ENCODE peak calls at places on chromosomes 13 and 19, in eight cellular contexts. B is AG10803, E is AG04450, W is ovary, J is MM.1S, F is left ventricle myocardium inferior, V is MCF 10A, N is neural crest cell. M is an unnamed sample.

GRCh38 chr19:14770944-14771839 is 7.2 kb downstream of the ADGRE2 start:
- DNase-seq in B (no peak), E (no peak), W (no peak), J (no peak), F (no peak), V (no peak), N (no peak), M (peak; percentile 59)

GRCh38 chr13:73535341-73535740 is 476.5 kb downstream of the KLF5 start:
- DNase-seq in B (no peak), E (no peak), W (no peak), J (no peak), F (no peak), V (no peak), N (no peak), M (no peak)

GRCh38 chr13:45049478-45049877 is 60.1 kb downstream of the GPALPP1 start:
- DNase-seq in B (no peak), E (no peak), W (no peak), J (no peak), F (no peak), V (no peak), N (no peak), M (no peak)

GRCh38 chr19:42532881-42533280 is 4.6 kb upstream of the CEACAM1 start:
- DNase-seq in B (no peak), E (no peak), W (no peak), J (no peak), F (no peak), V (no peak), N (no peak), M (peak; percentile 46)

GRCh38 chr13:35460061-35460460 is 16.4 kb downstream of the MAB21L1 start:
- DNase-seq in B (peak; percentile 13), E (no peak), W (no peak), J (no peak), F (no peak), V (no peak), N (no peak), M (no peak)

GRCh38 chr19:48415395-48415794 is 21.9 kb downstream of the GRIN2D start:
- DNase-seq in B (peak; percentile 53), E (no peak), W (peak; percentile 38), J (peak; percentile 81), F (peak; percentile 81), V (peak; percentile 85), N (no peak), M (no peak)

GRCh38 chr19:371501-372160 is 27.0 kb upstream of the MIER2 start:
- DNase-seq in B (peak; percentile 35), E (no peak), W (no peak), J (peak; percentile 18), F (no peak), V (no peak), N (no peak), M (peak; percentile 53)

GRCh38 chr13:28002886-28003698 is 14.6 kb upstream of the URAD start:
- DNase-seq in B (no peak), E (no peak), W (no peak), J (no peak), F (no peak), V (peak; percentile 16), N (no peak), M (no peak)

GRCh38 chr13:98598043-98598442 is 21.1 kb upstream of the STK24 start:
- DNase-seq in B (no peak), E (no peak), W (no peak), J (no peak), F (no peak), V (no peak), N (no peak), M (no peak)

GRCh38 chr13:101567841-101568240 is 115.4 kb downstream of the ITGBL1 start:
- DNase-seq in B (peak; percentile 18), E (no peak), W (no peak), J (no peak), F (no peak), V (no peak), N (no peak), M (no peak)

GRCh38 chr19:44789943-44790467 is 12.3 kb downstream of the CBLC start:
- DNase-seq in B (no peak), E (no peak), W (no peak), J (no peak), F (no peak), V (no peak), N (no peak), M (no peak)

GRCh38 chr19:6761053-6761676 is 6.1 kb downstream of the SH2D3A start:
- DNase-seq in B (no peak), E (no peak), W (no peak), J (peak; percentile 14), F (no peak), V (no peak), N (no peak), M (no peak)

GRCh38 chr13:24627090-24627714 is 53.0 kb upstream of the ATP12A start:
- DNase-seq in B (peak; percentile 29), E (no peak), W (no peak), J (no peak), F (no peak), V (no peak), N (peak; percentile 78), M (no peak)

GRCh38 chr13:41976491-41976890 is 15.6 kb upstream of the VWA8 start:
- DNase-seq in B (no peak), E (no peak), W (no peak), J (no peak), F (no peak), V (no peak), N (no peak), M (no peak)

GRCh38 chr13:41974262-41974900 is 13.5 kb upstream of the VWA8 start:
- DNase-seq in B (no peak), E (no peak), W (no peak), J (no peak), F (no peak), V (peak; percentile 27), N (no peak), M (no peak)

GRCh38 chr13:41970918-41971317 is 10.0 kb upstream of the VWA8 start:
- DNase-seq in B (no peak), E (no peak), W (no peak), J (no peak), F (no peak), V (no peak), N (no peak), M (no peak)

GRCh38 chr13:41971848-41972247 is 10.9 kb upstream of the VWA8 start:
- DNase-seq in B (no peak), E (no peak), W (no peak), J (no peak), F (no peak), V (no peak), N (no peak), M (no peak)

DNA sequence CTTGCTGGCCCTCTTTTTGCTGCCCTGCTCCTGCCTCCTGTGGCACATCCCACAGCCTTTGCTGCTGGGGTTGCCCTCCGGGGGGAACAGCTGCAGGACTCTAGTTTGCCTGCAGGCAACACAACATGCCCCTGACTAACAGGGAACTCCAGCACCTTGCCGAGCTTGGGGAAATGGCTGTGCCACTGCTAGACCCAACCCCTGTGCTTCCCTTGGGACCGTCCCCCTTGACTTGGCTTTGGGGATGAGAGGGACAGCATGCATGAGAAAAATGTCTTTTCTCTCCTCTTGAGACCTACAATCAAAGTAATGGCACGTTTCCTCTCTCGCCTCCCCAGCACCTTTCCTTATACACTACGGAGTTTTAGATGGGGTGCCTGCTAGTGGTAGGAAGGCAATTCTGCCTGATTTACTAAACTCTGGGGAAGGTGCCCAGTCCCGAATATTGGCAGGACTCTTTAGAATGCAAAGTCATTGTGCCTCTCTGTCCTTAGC is 12.4 kb upstream of the VWA8 start:
- DNase-seq in B (peak; percentile 19), E (no peak), W (no peak), J (no peak), F (no peak), V (no peak), N (no peak), M (no peak)
- TF ChIP-seq CTCF in B (peak; percentile 29), E (no peak), W (no peak), J (no peak), F (peak; percentile 44), V (no peak), N (no peak), M (peak; percentile 7)

GRCh38 chr13:37049810-37050209 is 9.7 kb downstream of the SUPT20H start:
- DNase-seq in B (no peak), E (no peak), W (no peak), J (no peak), F (no peak), V (no peak), N (no peak), M (no peak)
- TF ChIP-seq CTCF in B (no peak), E (peak; percentile 13), W (no peak), J (no peak), F (no peak), V (no peak), N (peak; percentile 28), M (peak; percentile 14)

DNA sequence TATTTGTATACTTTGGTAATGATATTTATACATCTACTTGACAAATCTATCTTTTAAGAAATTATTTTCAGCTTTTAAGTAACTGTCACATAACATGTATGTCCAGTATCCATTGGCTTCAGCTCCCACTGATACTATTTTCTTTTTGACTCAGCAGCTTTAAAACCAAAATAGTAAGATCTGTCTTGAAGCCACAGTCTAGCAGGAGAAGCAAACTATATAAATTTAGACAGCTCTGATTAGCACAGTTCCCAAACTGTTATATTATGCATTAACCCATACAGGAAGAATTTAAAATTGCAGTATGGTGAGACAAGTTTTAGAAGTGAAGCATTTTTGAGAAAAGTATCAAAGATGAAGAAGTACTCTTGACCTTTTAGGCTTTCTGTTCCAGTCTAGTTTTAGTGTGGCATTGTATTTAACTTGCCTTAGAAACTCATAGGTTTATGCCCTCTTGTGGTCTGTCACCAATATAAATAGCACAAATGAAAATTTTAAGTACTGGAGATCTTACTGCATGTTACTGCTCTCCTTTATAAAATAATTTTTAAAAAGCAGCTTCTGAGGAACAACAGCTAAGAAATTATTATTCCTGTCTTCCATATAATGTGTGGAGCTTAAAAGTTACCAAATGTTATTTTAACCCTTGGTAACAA is 24.7 kb downstream of the URI1 start:
- DNase-seq in B (peak; percentile 33), E (no peak), W (no peak), J (peak; percentile 35), F (no peak), V (peak; percentile 18), N (no peak), M (no peak)
- TF ChIP-seq CTCF in B (peak; percentile 46), E (peak; percentile 52), W (no peak), J (peak; percentile 33), F (no peak), V (peak; percentile 17), N (peak; percentile 45), M (peak; percentile 49)

GRCh38 chr13:23567792-23568480 is 2.3 kb upstream of the TNFRSF19 start:
- DNase-seq in B (peak; percentile 36), E (no peak), W (no peak), J (no peak), F (no peak), V (peak; percentile 13), N (peak; percentile 46), M (no peak)
- TF ChIP-seq CTCF in B (peak; percentile 35), E (no peak), W (no peak), J (no peak), F (peak; percentile 45), V (no peak), N (peak; percentile 23), M (no peak)

GRCh38 chr19:51108066-51108804 is at the start of gene CTU1:
- DNase-seq in B (peak; percentile 99), E (peak; percentile 98), W (peak; percentile 98), J (peak; percentile 99), F (peak; percentile 98), V (peak; percentile 99), N (peak; percentile 96), M (peak; percentile 99)
- TF ChIP-seq CTCF in B (peak; percentile 8), E (no peak), W (no peak), J (no peak), F (peak; percentile 38), V (no peak), N (peak; percentile 28), M (no peak)

GRCh38 chr19:49417090-49417489 is 6.2 kb downstream of the PTH2 start:
- DNase-seq in B (no peak), E (no peak), W (no peak), J (no peak), F (no peak), V (no peak), N (no peak), M (no peak)
- TF ChIP-seq CTCF in B (no peak), E (no peak), W (no peak), J (no peak), F (no peak), V (no peak), N (no peak), M (no peak)

M was measured in osteocyte.